ENCODE peak calls at places on chromosomes 11 and 22, in five cellular contexts. J is CD8-positive, alpha-beta T cell; M is cardiac muscle cell; C is mesendoderm; K is HL-60. Z is an unnamed sample.

GRCh38 chr11:118618115-118618990 is 10.9 kb downstream of the PHLDB1 start:
- DNase-seq in M (peak), K (no peak), J (no peak), C (no peak), Z (no peak)

GRCh38 chr11:11349870-11350325 is 3.2 kb downstream of the CSNK2A3 start:
- DNase-seq in M (peak), J (no peak), K (no peak), C (no peak), Z (no peak)

GRCh38 chr22:20793386-20794131 is 19.6 kb downstream of the SERPIND1 start:
- DNase-seq in J (no peak), M (no peak), C (no peak), K (no peak), Z (no peak)

GRCh38 chr11:73975479-73975757 is 7.2 kb downstream of the UCP2 start:
- DNase-seq in M (no peak), K (no peak), J (no peak), C (no peak), Z (no peak)

GRCh38 chr11:396511-396947 is 2.5 kb downstream of the PKP3 start:
- DNase-seq in J (no peak), K (peak), C (peak), M (peak), Z (no peak)

GRCh38 chr22:22882033-22882717 is 5.4 kb upstream of the IGLL5 start:
- DNase-seq in M (no peak), C (peak), K (peak), J (no peak), Z (no peak)

GRCh38 chr11:63850946-63851345 is 12.0 kb downstream of the MARK2 start:
- DNase-seq in M (no peak), J (no peak), C (no peak), K (no peak), Z (no peak)

GRCh38 chr22:45320326-45320976 is 10.7 kb downstream of the FAM118A start:
- DNase-seq in M (peak), J (no peak), C (no peak), K (no peak), Z (no peak)

GRCh38 chr11:123702137-123702536 is 39.3 kb downstream of the ZNF202 start:
- DNase-seq in J (no peak), M (peak), K (no peak), C (no peak), Z (peak)

GRCh38 chr11:118609380-118610219 is 2.2 kb downstream of the PHLDB1 start:
- DNase-seq in C (peak), M (peak), J (no peak), K (no peak), Z (no peak)

GRCh38 chr11:130891326-130891725 is 25.0 kb downstream of the SNX19 start:
- DNase-seq in J (no peak), C (no peak), K (no peak), M (peak), Z (no peak)

GRCh38 chr11:7437706-7438105 is 47.6 kb upstream of the OLFML1 start:
- DNase-seq in J (no peak), C (no peak), M (no peak), K (no peak), Z (no peak)